ENCODE peak calls at places on chromosomes 5 and 9, in six cellular contexts. E is K562, Z is A549, O is HepG2, T is GM12878, Y is endothelial cell of umbilical vein. A is an unnamed sample.

GRCh38 chr9:111807197-111807596 is 12.5 kb upstream of the SHOC1 start:
- DNase-seq in E (no peak), Z (no peak), O (no peak), T (no peak), Y (no peak), A (no peak)

GRCh38 chr9:23153058-23153457 is 673.0 kb downstream of the ELAVL2 start:
- DNase-seq in E (no peak), Z (peak), O (no peak), T (no peak), Y (no peak), A (peak)

GRCh38 chr9:76887951-76888350 is 18.0 kb downstream of the PRUNE2 start:
- DNase-seq in E (no peak), Z (no peak), O (no peak), T (no peak), Y (no peak), A (no peak)

GRCh38 chr9:99103909-99104458 is 929 bp upstream of the TGFBR1 start:
- DNase-seq in E (no peak), Z (peak), O (no peak), T (no peak), Y (peak), A (no peak)

GRCh38 chr5:8907168-8907868 is 638.6 kb downstream of the SEMA5A start:
- DNase-seq in E (no peak), Z (no peak), O (no peak), T (no peak), Y (no peak), A (no peak)

GRCh38 chr5:134594336-134594735 is 38.3 kb downstream of the SAR1B start:
- DNase-seq in E (no peak), Z (no peak), O (peak), T (no peak), Y (no peak), A (no peak)

GRCh38 chr5:53884844-53885243 is 324.4 kb downstream of the NDUFS4 start:
- DNase-seq in E (no peak), Z (no peak), O (no peak), T (no peak), Y (no peak), A (no peak)

GRCh38 chr9:131668439-131669233 is 71.2 kb downstream of the RAPGEF1 start:
- DNase-seq in E (peak), Z (no peak), O (peak), T (peak), Y (peak), A (peak)

GRCh38 chr5:37767961-37768360 is 71.9 kb downstream of the GDNF start:
- DNase-seq in E (no peak), Z (no peak), O (no peak), T (no peak), Y (no peak), A (no peak)

GRCh38 chr9:36017278-36017677 is 19.4 kb upstream of the RECK start:
- DNase-seq in E (no peak), Z (no peak), O (no peak), T (no peak), Y (no peak), A (no peak)

GRCh38 chr5:135052511-135053145 is 18.6 kb upstream of the PITX1 start:
- DNase-seq in E (no peak), Z (no peak), O (no peak), T (no peak), Y (no peak), A (no peak)

GRCh38 chr9:81787747-81788632 is 98.6 kb upstream of the TLE1 start:
- DNase-seq in E (no peak), Z (peak), O (peak), T (no peak), Y (peak), A (no peak)

GRCh38 chr5:43386960-43387362 is 25.2 kb downstream of the CCL28 start:
- DNase-seq in E (no peak), Z (no peak), O (no peak), T (peak), Y (no peak), A (no peak)

GRCh38 chr5:40221796-40222195 is 457.9 kb upstream of the PTGER4 start:
- DNase-seq in E (no peak), Z (no peak), O (no peak), T (no peak), Y (no peak), A (no peak)

GRCh38 chr5:95022967-95023695 is 261.8 kb downstream of the MCTP1 start:
- DNase-seq in E (no peak), Z (no peak), O (no peak), T (peak), Y (no peak), A (peak)

GRCh38 chr9:13524245-13524644 is 244.8 kb upstream of the MPDZ start:
- DNase-seq in E (no peak), Z (no peak), O (no peak), T (no peak), Y (no peak), A (no peak)

GRCh38 chr9:69179037-69179436 is 5.0 kb downstream of the TJP2 start:
- DNase-seq in E (no peak), Z (no peak), O (no peak), T (no peak), Y (no peak), A (no peak)

GRCh38 chr5:112366987-112367386 is 52.1 kb downstream of the EPB41L4A start:
- DNase-seq in E (peak), Z (peak), O (peak), T (no peak), Y (no peak), A (no peak)

GRCh38 chr5:14879985-14880589 is 8.5 kb upstream of the ANKH start:
- DNase-seq in E (no peak), Z (no peak), O (peak), T (no peak), Y (no peak), A (peak)

GRCh38 chr5:657570-657969 is 35.6 kb downstream of the TPPP start:
- DNase-seq in E (peak), Z (no peak), O (no peak), T (no peak), Y (peak), A (peak)

GRCh38 chr9:108443278-108443633 is 412.5 kb downstream of the ACTL7B start:
- DNase-seq in E (no peak), Z (no peak), O (peak), T (no peak), Y (no peak), A (no peak)

GRCh38 chr5:5014836-5015235 is 125.3 kb upstream of the ADAMTS16 start:
- DNase-seq in E (no peak), Z (no peak), O (no peak), T (no peak), Y (no peak), A (no peak)

GRCh38 chr5:43020294-43020711 is 19.8 kb downstream of the ANXA2R start:
- DNase-seq in E (no peak), Z (no peak), O (peak), T (no peak), Y (no peak), A (peak)

GRCh38 chr9:114671605-114672004 is 10.4 kb downstream of the TEX48 start:
- DNase-seq in E (no peak), Z (no peak), O (no peak), T (no peak), Y (no peak), A (no peak)

DNA sequence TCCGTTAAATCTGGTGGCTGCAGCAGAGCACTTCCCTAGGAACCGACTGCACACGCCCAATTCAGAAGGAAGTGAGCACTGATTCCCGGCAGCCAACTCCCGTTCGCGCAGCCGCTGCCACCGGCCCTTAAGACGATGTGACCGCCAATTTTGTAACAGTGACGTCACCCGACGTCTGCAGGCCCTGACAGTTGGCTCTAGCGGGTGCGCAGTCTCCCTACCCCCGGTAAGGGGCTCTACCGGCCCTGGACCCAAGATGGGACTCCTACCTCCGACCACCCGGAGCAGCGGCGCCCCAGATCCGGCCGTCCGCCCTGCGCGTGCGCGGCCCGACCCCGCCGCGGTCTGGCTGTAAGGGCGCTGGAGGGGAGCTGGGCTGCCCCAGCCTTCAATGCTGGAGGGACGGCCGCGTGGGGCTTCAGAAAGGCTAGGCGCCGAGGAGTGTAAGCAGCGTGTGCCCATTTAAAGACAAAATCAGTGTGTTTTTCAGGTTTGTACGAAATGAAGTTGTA is 19.1 kb downstream of the DNAJA1 start:
- DNase-seq in E (no peak), Z (peak), O (no peak), T (no peak), Y (peak), A (peak)
- TF ChIP-seq POLR2A in E (no peak), Z (peak), O (no peak), T (peak), Y (peak), A (peak)

GRCh38 chr5:127561254-127561653 is 43.8 kb downstream of the PRRC1 start:
- DNase-seq in E (no peak), Z (no peak), O (no peak), T (no peak), Y (no peak), A (no peak)
- TF ChIP-seq MYC in E (no peak), Z (no peak), O (no peak), T (no peak), Y (no peak), A (no peak)

GRCh38 chr5:160419458-160420330 is 813 bp upstream of the SLU7 start:
- DNase-seq in E (peak), Z (no peak), O (no peak), T (no peak), Y (no peak), A (no peak)
- TF ChIP-seq MAX in E (no peak), Z (no peak), O (no peak), T (no peak), Y (no peak), A (no peak)

GRCh38 chr9:129436751-129437625 is 183.9 kb downstream of the C9orf50 start:
- DNase-seq in E (peak), Z (no peak), O (no peak), T (no peak), Y (peak), A (peak)
- TF ChIP-seq POLR2A in E (no peak), Z (no peak), O (no peak), T (no peak), Y (no peak), A (no peak)

A was measured in NB4.